ENCODE peak calls at places on chromosomes 1 and 21, in six cellular contexts. Y, N, F, M, Z and S are unnamed samples.

GRCh38 chr1:51576085-51576444 is 40.8 kb upstream of the OSBPL9 start:
- ATAC-seq in Y (peak), N (no peak), F (peak), M (no peak), Z (no peak), S (no peak)

GRCh38 chr21:14603202-14603601 is 57.1 kb upstream of the SAMSN1 start:
- ATAC-seq in Y (peak), N (no peak), F (no peak), M (no peak), Z (no peak), S (no peak)

GRCh38 chr1:169161512-169162194 is 55.2 kb downstream of the ATP1B1 start:
- ATAC-seq in Y (no peak), N (peak), F (peak), M (no peak), Z (no peak), S (peak)

GRCh38 chr1:10664251-10664650 is 132.2 kb downstream of the CASZ1 start:
- ATAC-seq in Y (no peak), N (no peak), F (no peak), M (no peak), Z (no peak), S (peak)

GRCh38 chr1:203467550-203467921 is 8.1 kb upstream of the PRELP start:
- ATAC-seq in Y (no peak), N (no peak), F (no peak), M (peak), Z (no peak), S (peak)

GRCh38 chr1:75440274-75440673 is 170.6 kb downstream of the SLC44A5 start:
- ATAC-seq in Y (peak), N (no peak), F (no peak), M (no peak), Z (no peak), S (no peak)

GRCh38 chr1:32766328-32766972 is 50.7 kb downstream of the YARS1 start:
- ATAC-seq in Y (no peak), N (no peak), F (no peak), M (no peak), Z (no peak), S (no peak)

GRCh38 chr1:178740924-178741323 is 15.9 kb downstream of the RALGPS2 start:
- ATAC-seq in Y (no peak), N (no peak), F (no peak), M (no peak), Z (no peak), S (no peak)

GRCh38 chr21:15508554-15508953 is 221.2 kb upstream of the USP25 start:
- ATAC-seq in Y (no peak), N (no peak), F (no peak), M (no peak), Z (no peak), S (no peak)

GRCh38 chr1:89870998-89871397 is 50.2 kb downstream of the LRRC8D start:
- ATAC-seq in Y (no peak), N (no peak), F (no peak), M (no peak), Z (peak), S (no peak)

GRCh38 chr1:106378261-106378660 is 678.2 kb upstream of the PRMT6 start:
- ATAC-seq in Y (no peak), N (no peak), F (no peak), M (no peak), Z (no peak), S (no peak)
- H3K27ac ChIP-seq in Y (no peak), N (no peak), F (no peak), M (no peak), Z (no peak), S (no peak)

GRCh38 chr1:164137273-164137947 is 421.6 kb upstream of the PBX1 start:
- ATAC-seq in Y (no peak), N (no peak), F (peak), M (no peak), Z (no peak), S (no peak)

DNA sequence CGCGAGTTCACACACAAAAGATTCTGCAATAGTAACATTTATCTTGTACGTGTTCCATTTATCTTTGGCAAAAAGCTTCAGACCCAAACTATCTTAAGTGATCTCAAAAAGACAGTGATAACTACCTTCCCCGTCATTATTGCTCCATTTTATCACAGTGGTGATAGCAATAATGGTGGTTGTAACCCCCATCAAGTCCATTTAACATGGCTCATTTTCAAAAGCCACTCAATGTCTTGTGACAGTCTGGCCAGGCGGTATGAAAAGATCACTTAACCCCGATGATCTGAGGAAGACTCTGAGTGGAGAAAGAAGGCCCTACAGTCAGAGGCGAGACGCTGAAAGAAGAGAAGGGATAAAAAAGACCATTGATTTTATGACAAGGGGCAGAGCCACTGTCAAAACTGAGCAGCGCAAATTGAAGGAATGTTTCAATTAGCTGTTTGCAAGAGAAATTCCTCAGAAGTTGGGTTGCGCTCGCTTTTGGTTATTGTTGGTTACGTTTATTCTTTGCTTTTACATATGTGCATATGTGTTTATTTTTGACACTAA is 417.2 kb upstream of the PBX1 start:
- ATAC-seq in Y (no peak), N (no peak), F (no peak), M (no peak), Z (no peak), S (no peak)
- TF ChIP-seq EP300 in Y (no peak), N (no peak), F (no peak), M (no peak), Z (no peak), S (no peak)

GRCh38 chr1:8457771-8458409 is 140.0 kb downstream of the SLC45A1 start:
- ATAC-seq in Y (no peak), N (no peak), F (peak), M (no peak), Z (no peak), S (no peak)
- H3K27ac ChIP-seq in Y (no peak), N (no peak), F (no peak), M (peak), Z (no peak), S (no peak)

GRCh38 chr21:40146201-40146890 is 279.1 kb downstream of the PCP4 start:
- ATAC-seq in Y (no peak), N (no peak), F (no peak), M (no peak), Z (no peak), S (no peak)
- TF ChIP-seq EP300 in Y (no peak), N (no peak), F (no peak), M (no peak), Z (no peak), S (no peak)

GRCh38 chr1:117164209-117164608 is 42.7 kb upstream of the TRIM45 start:
- ATAC-seq in Y (no peak), N (no peak), F (no peak), M (no peak), Z (no peak), S (no peak)

GRCh38 chr1:117167402-117167801 is 43.3 kb downstream of the VTCN1 start:
- ATAC-seq in Y (no peak), N (no peak), F (no peak), M (no peak), Z (no peak), S (no peak)

GRCh38 chr1:117162806-117163205 is 41.3 kb upstream of the TRIM45 start:
- ATAC-seq in Y (no peak), N (no peak), F (no peak), M (no peak), Z (no peak), S (no peak)

GRCh38 chr1:117169871-117170596 is 40.7 kb downstream of the VTCN1 start:
- ATAC-seq in Y (no peak), N (no peak), F (no peak), M (no peak), Z (no peak), S (no peak)

GRCh38 chr1:117166076-117166475 is 44.5 kb upstream of the TRIM45 start:
- ATAC-seq in Y (no peak), N (peak), F (no peak), M (peak), Z (no peak), S (no peak)
- H3K27ac ChIP-seq in Y (no peak), N (no peak), F (no peak), M (no peak), Z (no peak), S (no peak)

GRCh38 chr1:86913399-86913895 is 479 bp downstream of the SELENOF start:
- ATAC-seq in Y (no peak), N (no peak), F (peak), M (no peak), Z (no peak), S (no peak)

GRCh38 chr1:86914998-86915736 is 732 bp downstream of the HS2ST1 start:
- ATAC-seq in Y (peak), N (peak), F (peak), M (peak), Z (peak), S (no peak)

GRCh38 chr1:86912501-86912900 is 1.4 kb downstream of the SELENOF start:
- ATAC-seq in Y (no peak), N (no peak), F (no peak), M (no peak), Z (no peak), S (no peak)

GRCh38 chr1:86914635-86914997 is at the start of gene HS2ST1:
- ATAC-seq in Y (peak), N (peak), F (peak), M (no peak), Z (peak), S (peak)

DNA sequence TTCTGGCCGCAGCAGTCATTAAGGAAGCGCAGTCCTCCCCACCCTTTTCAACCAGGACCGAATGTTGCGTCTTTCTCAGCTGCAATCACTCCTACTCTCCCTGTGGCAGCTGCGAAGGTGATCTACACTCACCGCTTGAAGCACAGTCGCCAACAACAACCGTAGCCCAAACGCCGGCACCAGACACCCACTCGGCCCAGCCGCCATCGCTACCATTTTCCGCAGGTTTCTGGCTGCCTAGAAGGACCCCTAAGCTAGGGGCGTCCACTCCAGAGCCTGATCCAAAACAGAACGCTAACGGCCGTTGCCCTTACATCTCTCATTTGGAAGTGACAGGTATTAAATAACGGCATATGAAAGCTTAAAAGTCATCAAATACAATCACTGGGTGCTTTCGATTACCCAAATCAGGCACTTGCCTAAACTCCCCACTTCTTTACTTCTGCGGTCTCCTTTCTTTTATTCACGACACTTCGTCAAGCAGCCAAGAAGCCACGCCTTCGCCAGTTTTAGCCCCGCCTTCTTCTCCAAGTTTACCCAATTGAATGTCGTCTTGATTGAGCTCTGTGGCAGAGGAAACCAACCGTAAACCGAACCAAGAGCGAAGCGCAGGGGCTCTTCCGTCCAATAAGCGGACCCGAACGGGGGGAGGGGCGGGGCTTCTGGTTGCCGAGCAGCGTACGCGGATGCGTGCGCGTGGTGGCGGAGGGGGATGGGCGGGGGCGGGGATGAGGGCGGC is at the start of gene SELENOF:
- ATAC-seq in Y (peak), N (peak), F (peak), M (peak), Z (peak), S (peak)
- TF ChIP-seq EP300 in Y (no peak), N (no peak), F (no peak), M (peak), Z (no peak), S (no peak)